ENCODE peak calls at places on chromosomes 1 and 21, in seven cellular contexts. One of them, this sample, is unnamed.

GRCh38 chr21:33976082-33976979 is 60.7 kb upstream of the ATP5PO start:
- DNase-seq in H1: peak; percentile 43
- DNase-seq in A549: peak; percentile 67
- DNase-seq in ovary: no peak
- DNase-seq in K562: peak; percentile 87
- DNase-seq in stomach: no peak
- DNase-seq in esophagus muscularis mucosa: no peak
- DNase-seq in this sample: peak; percentile 20

GRCh38 chr1:145985502-145986439 is 10.6 kb downstream of the TXNIP start:
- DNase-seq in H1: no peak
- DNase-seq in A549: peak; percentile 29
- DNase-seq in ovary: no peak
- DNase-seq in K562: no peak
- DNase-seq in stomach: peak; percentile 52
- DNase-seq in esophagus muscularis mucosa: no peak
- DNase-seq in this sample: no peak

GRCh38 chr1:54928327-54928726 is 41.3 kb upstream of the DHCR24 start:
- DNase-seq in H1: no peak
- DNase-seq in A549: no peak
- DNase-seq in ovary: no peak
- DNase-seq in K562: no peak
- DNase-seq in stomach: no peak
- DNase-seq in esophagus muscularis mucosa: no peak
- DNase-seq in this sample: no peak

GRCh38 chr1:19239876-19240275 is 11.4 kb downstream of the EMC1 start:
- DNase-seq in H1: no peak
- DNase-seq in A549: no peak
- DNase-seq in ovary: no peak
- DNase-seq in K562: no peak
- DNase-seq in stomach: no peak
- DNase-seq in esophagus muscularis mucosa: no peak
- DNase-seq in this sample: no peak

GRCh38 chr21:42314616-42315295 is 453 bp downstream of the TFF3 start:
- DNase-seq in H1: peak; percentile 33
- DNase-seq in A549: no peak
- DNase-seq in ovary: no peak
- DNase-seq in K562: no peak
- DNase-seq in stomach: no peak
- DNase-seq in esophagus muscularis mucosa: no peak
- DNase-seq in this sample: peak; percentile 59

GRCh38 chr1:21703318-21703963 is 34.3 kb upstream of the RAP1GAP start:
- DNase-seq in H1: no peak
- DNase-seq in A549: peak; percentile 57
- DNase-seq in ovary: no peak
- DNase-seq in K562: peak; percentile 48
- DNase-seq in stomach: no peak
- DNase-seq in esophagus muscularis mucosa: no peak
- DNase-seq in this sample: no peak

GRCh38 chr21:33014331-33014730 is 11.4 kb upstream of the OLIG2 start:
- DNase-seq in H1: peak; percentile 37
- DNase-seq in A549: no peak
- DNase-seq in ovary: no peak
- DNase-seq in K562: no peak
- DNase-seq in stomach: no peak
- DNase-seq in esophagus muscularis mucosa: no peak
- DNase-seq in this sample: no peak

GRCh38 chr1:64823691-64824476 is 79.0 kb downstream of the RAVER2 start:
- DNase-seq in H1: peak; percentile 70
- DNase-seq in A549: peak; percentile 74
- DNase-seq in ovary: peak; percentile 54
- DNase-seq in K562: peak; percentile 55
- DNase-seq in stomach: peak; percentile 75
- DNase-seq in esophagus muscularis mucosa: no peak
- DNase-seq in this sample: peak; percentile 76

GRCh38 chr21:29148535-29148934 is 18.1 kb downstream of the MAP3K7CL start:
- DNase-seq in H1: no peak
- DNase-seq in A549: no peak
- DNase-seq in ovary: no peak
- DNase-seq in K562: no peak
- DNase-seq in stomach: no peak
- DNase-seq in esophagus muscularis mucosa: no peak
- DNase-seq in this sample: no peak

GRCh38 chr1:8062861-8063260 is 36.8 kb upstream of the ERRFI1 start:
- DNase-seq in H1: no peak
- DNase-seq in A549: no peak
- DNase-seq in ovary: no peak
- DNase-seq in K562: no peak
- DNase-seq in stomach: no peak
- DNase-seq in esophagus muscularis mucosa: no peak
- DNase-seq in this sample: no peak

GRCh38 chr1:156947127-156947526 is 26.7 kb downstream of the LRRC71 start:
- DNase-seq in H1: no peak
- DNase-seq in A549: no peak
- DNase-seq in ovary: no peak
- DNase-seq in K562: no peak
- DNase-seq in stomach: no peak
- DNase-seq in esophagus muscularis mucosa: no peak
- DNase-seq in this sample: no peak

GRCh38 chr1:77834771-77835334 is 53.6 kb upstream of the NEXN start:
- DNase-seq in H1: no peak
- DNase-seq in A549: peak; percentile 20
- DNase-seq in ovary: no peak
- DNase-seq in K562: no peak
- DNase-seq in stomach: no peak
- DNase-seq in esophagus muscularis mucosa: no peak
- DNase-seq in this sample: peak; percentile 20

GRCh38 chr1:219100059-219100458 is 73.6 kb upstream of the LYPLAL1 start:
- DNase-seq in H1: no peak
- DNase-seq in A549: no peak
- DNase-seq in ovary: no peak
- DNase-seq in K562: no peak
- DNase-seq in stomach: no peak
- DNase-seq in esophagus muscularis mucosa: no peak
- DNase-seq in this sample: no peak

GRCh38 chr1:227298532-227299174 is 19.6 kb downstream of the CDC42BPA start:
- DNase-seq in H1: no peak
- DNase-seq in A549: no peak
- DNase-seq in ovary: no peak
- DNase-seq in K562: no peak
- DNase-seq in stomach: no peak
- DNase-seq in esophagus muscularis mucosa: no peak
- DNase-seq in this sample: no peak

GRCh38 chr1:245589827-245590421 is 435.1 kb downstream of the KIF26B start:
- DNase-seq in H1: no peak
- DNase-seq in A549: no peak
- DNase-seq in ovary: no peak
- DNase-seq in K562: no peak
- DNase-seq in stomach: no peak
- DNase-seq in esophagus muscularis mucosa: no peak
- DNase-seq in this sample: no peak

GRCh38 chr1:109299984-109300343 is 6.8 kb downstream of the MYBPHL start:
- DNase-seq in H1: no peak
- DNase-seq in A549: no peak
- DNase-seq in ovary: no peak
- DNase-seq in K562: no peak
- DNase-seq in stomach: no peak
- DNase-seq in esophagus muscularis mucosa: no peak
- DNase-seq in this sample: no peak

GRCh38 chr1:55481634-55482033 is 266.5 kb upstream of the USP24 start:
- DNase-seq in H1: no peak
- DNase-seq in A549: no peak
- DNase-seq in ovary: no peak
- DNase-seq in K562: no peak
- DNase-seq in stomach: no peak
- DNase-seq in esophagus muscularis mucosa: no peak
- DNase-seq in this sample: no peak

GRCh38 chr1:201011616-201012015 is 11.9 kb downstream of the KIF21B start:
- DNase-seq in H1: no peak
- DNase-seq in A549: no peak
- DNase-seq in ovary: no peak
- DNase-seq in K562: no peak
- DNase-seq in stomach: no peak
- DNase-seq in esophagus muscularis mucosa: no peak
- DNase-seq in this sample: no peak

GRCh38 chr1:24586970-24587820 is 31.3 kb downstream of the NCMAP start:
- DNase-seq in H1: no peak
- DNase-seq in A549: peak; percentile 66
- DNase-seq in ovary: no peak
- DNase-seq in K562: peak; percentile 68
- DNase-seq in stomach: peak; percentile 42
- DNase-seq in esophagus muscularis mucosa: no peak
- DNase-seq in this sample: peak; percentile 39

GRCh38 chr1:53369034-53369750 is 41.3 kb upstream of the LRP8 start:
- DNase-seq in H1: peak; percentile 45
- DNase-seq in A549: no peak
- DNase-seq in ovary: peak; percentile 4
- DNase-seq in K562: no peak
- DNase-seq in stomach: peak; percentile 19
- DNase-seq in esophagus muscularis mucosa: peak; percentile 79
- DNase-seq in this sample: no peak

GRCh38 chr1:6110326-6110725 is 64.6 kb downstream of the KCNAB2 start:
- DNase-seq in H1: no peak
- DNase-seq in A549: no peak
- DNase-seq in ovary: no peak
- DNase-seq in K562: no peak
- DNase-seq in stomach: no peak
- DNase-seq in esophagus muscularis mucosa: no peak
- DNase-seq in this sample: no peak

GRCh38 chr1:243580984-243581383 is 269.1 kb downstream of the AKT3 start:
- DNase-seq in H1: no peak
- DNase-seq in A549: no peak
- DNase-seq in ovary: no peak
- DNase-seq in K562: no peak
- DNase-seq in stomach: no peak
- DNase-seq in esophagus muscularis mucosa: no peak
- DNase-seq in this sample: no peak

GRCh38 chr1:243585982-243586381 is 264.1 kb downstream of the AKT3 start:
- DNase-seq in H1: no peak
- DNase-seq in A549: no peak
- DNase-seq in ovary: no peak
- DNase-seq in K562: no peak
- DNase-seq in stomach: no peak
- DNase-seq in esophagus muscularis mucosa: no peak
- DNase-seq in this sample: no peak

GRCh38 chr1:243582321-243582720 is 267.7 kb downstream of the AKT3 start:
- DNase-seq in H1: no peak
- DNase-seq in A549: peak; percentile 43
- DNase-seq in ovary: no peak
- DNase-seq in K562: no peak
- DNase-seq in stomach: no peak
- DNase-seq in esophagus muscularis mucosa: no peak
- DNase-seq in this sample: no peak

GRCh38 chr1:243575070-243575469 is 275.0 kb downstream of the AKT3 start:
- DNase-seq in H1: no peak
- DNase-seq in A549: no peak
- DNase-seq in ovary: no peak
- DNase-seq in K562: no peak
- DNase-seq in stomach: no peak
- DNase-seq in esophagus muscularis mucosa: no peak
- DNase-seq in this sample: no peak

DNA sequence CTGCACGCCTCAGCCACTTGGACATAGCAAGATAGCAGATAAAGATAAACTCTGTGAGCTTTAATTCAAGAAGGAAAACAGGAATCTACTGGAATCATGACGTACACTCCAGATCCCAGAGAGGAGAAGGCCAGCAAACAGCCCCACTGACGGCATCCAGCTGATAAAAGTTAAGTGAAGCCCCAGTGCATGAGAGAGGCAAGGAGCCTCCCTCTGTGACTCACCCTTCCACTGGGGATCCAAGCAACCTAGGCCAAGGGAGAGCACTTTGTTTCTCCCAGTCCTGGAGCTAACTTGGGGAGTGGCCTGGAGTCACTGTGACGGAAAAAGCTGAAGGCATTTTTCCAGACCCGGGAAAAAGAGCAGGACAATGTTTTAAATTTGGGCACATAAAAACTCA is 270.0 kb downstream of the AKT3 start:
- DNase-seq in H1: no peak
- DNase-seq in A549: no peak
- DNase-seq in ovary: no peak
- DNase-seq in K562: no peak
- DNase-seq in stomach: no peak
- DNase-seq in esophagus muscularis mucosa: no peak
- DNase-seq in this sample: no peak
- TF ChIP-seq EP300 in H1: no peak
- TF ChIP-seq EP300 in A549: no peak
- TF ChIP-seq EP300 in ovary: no peak
- TF ChIP-seq EP300 in K562: no peak
- TF ChIP-seq EP300 in stomach: no peak
- TF ChIP-seq EP300 in esophagus muscularis mucosa: no peak
- TF ChIP-seq EP300 in this sample: no peak

GRCh38 chr1:32650752-32651460 is at the start of gene RBBP4:
- DNase-seq in H1: peak; percentile 99
- DNase-seq in A549: peak; percentile 96
- DNase-seq in ovary: peak; percentile 98
- DNase-seq in K562: peak; percentile 100
- DNase-seq in stomach: peak; percentile 99
- DNase-seq in esophagus muscularis mucosa: peak; percentile 99
- DNase-seq in this sample: peak; percentile 99
- TF ChIP-seq CTCF in H1: no peak
- TF ChIP-seq CTCF in A549: no peak
- TF ChIP-seq CTCF in ovary: peak; percentile 24
- TF ChIP-seq CTCF in K562: no peak
- TF ChIP-seq CTCF in stomach: no peak
- TF ChIP-seq CTCF in esophagus muscularis mucosa: no peak
- TF ChIP-seq CTCF in this sample: peak; percentile 6

GRCh38 chr1:221760895-221761294 is 19.0 kb upstream of the DUSP10 start:
- DNase-seq in H1: no peak
- DNase-seq in A549: no peak
- DNase-seq in ovary: no peak
- DNase-seq in K562: peak; percentile 18
- DNase-seq in stomach: no peak
- DNase-seq in esophagus muscularis mucosa: no peak
- DNase-seq in this sample: no peak
- H3K27ac ChIP-seq in H1: no peak overlapping the region
- H3K27ac ChIP-seq in A549: no peak overlapping the region
- H3K27ac ChIP-seq in ovary: no peak overlapping the region
- H3K27ac ChIP-seq in K562: peak overlapping the region; percentile 9
- H3K27ac ChIP-seq in stomach: no peak overlapping the region
- H3K27ac ChIP-seq in esophagus muscularis mucosa: no peak overlapping the region
- H3K27ac ChIP-seq in this sample: no peak overlapping the region

DNA sequence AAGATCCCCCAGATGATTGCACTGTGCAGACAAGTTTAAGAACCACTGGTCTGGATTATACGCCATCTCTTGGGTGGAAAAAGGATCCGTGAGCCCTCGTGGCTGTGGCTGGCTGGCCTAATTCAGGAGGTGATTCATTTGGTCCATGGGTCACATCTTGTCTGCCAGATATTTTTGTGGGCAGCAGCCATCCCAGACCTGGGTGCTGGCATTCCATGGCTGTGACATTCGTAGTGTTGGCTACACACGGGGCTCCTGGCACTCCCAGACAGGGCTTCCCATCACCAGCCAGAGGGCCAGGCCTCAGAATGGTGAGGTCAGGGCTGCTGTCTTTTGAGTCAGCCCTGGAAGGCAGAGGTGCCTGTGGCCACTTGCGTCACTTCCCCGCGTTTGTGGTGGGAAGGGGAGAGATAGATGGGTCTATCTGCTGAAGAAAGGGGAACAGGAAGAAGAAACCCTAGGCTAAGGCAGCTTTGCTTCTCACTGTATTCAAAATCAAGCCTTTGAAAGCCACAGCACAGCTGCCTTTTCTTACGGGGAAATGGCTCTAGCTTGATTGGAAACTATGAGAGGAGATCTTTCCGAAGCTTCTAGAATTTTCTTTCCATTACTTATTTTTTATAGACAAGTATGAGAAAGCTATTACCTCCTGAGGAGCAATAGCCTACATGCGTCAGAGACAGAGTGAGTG is 32.4 kb downstream of the EIF2D start:
- DNase-seq in H1: no peak
- DNase-seq in A549: no peak
- DNase-seq in ovary: no peak
- DNase-seq in K562: peak; percentile 27
- DNase-seq in stomach: peak; percentile 72
- DNase-seq in esophagus muscularis mucosa: peak; percentile 94
- DNase-seq in this sample: peak; percentile 86
- TF ChIP-seq EP300 in H1: no peak
- TF ChIP-seq EP300 in A549: no peak
- TF ChIP-seq EP300 in ovary: no peak
- TF ChIP-seq EP300 in K562: no peak
- TF ChIP-seq EP300 in stomach: no peak
- TF ChIP-seq EP300 in esophagus muscularis mucosa: no peak
- TF ChIP-seq EP300 in this sample: no peak